ENCODE peak calls at places on chromosomes 2 and 18, in six cellular contexts. One of them, this sample, is unnamed.

GRCh38 chr2:85727798-85728197 is 26.0 kb upstream of the ATOH8 start:
- DNase-seq in neural progenitor cell: no peak
- DNase-seq in GM23248: no peak
- DNase-seq in SK-N-SH: no peak
- DNase-seq in PC-3: no peak
- DNase-seq in HCT116: no peak
- DNase-seq in this sample: no peak

GRCh38 chr2:191569025-191569424 is 108.9 kb upstream of the NABP1 start:
- DNase-seq in neural progenitor cell: peak; percentile 24
- DNase-seq in GM23248: no peak
- DNase-seq in SK-N-SH: no peak
- DNase-seq in PC-3: peak; percentile 33
- DNase-seq in HCT116: no peak
- DNase-seq in this sample: no peak

GRCh38 chr2:102635317-102635716 is 16.0 kb downstream of the SLC9A2 start:
- DNase-seq in neural progenitor cell: no peak
- DNase-seq in GM23248: no peak
- DNase-seq in SK-N-SH: no peak
- DNase-seq in PC-3: no peak
- DNase-seq in HCT116: no peak
- DNase-seq in this sample: no peak

GRCh38 chr18:77111449-77112160 is 21.0 kb downstream of the MBP start:
- DNase-seq in neural progenitor cell: no peak
- DNase-seq in GM23248: no peak
- DNase-seq in SK-N-SH: no peak
- DNase-seq in PC-3: no peak
- DNase-seq in HCT116: no peak
- DNase-seq in this sample: no peak

GRCh38 chr2:30278419-30278818 is 47.1 kb downstream of the LBH start:
- DNase-seq in neural progenitor cell: no peak
- DNase-seq in GM23248: no peak
- DNase-seq in SK-N-SH: no peak
- DNase-seq in PC-3: no peak
- DNase-seq in HCT116: no peak
- DNase-seq in this sample: no peak

GRCh38 chr2:13056259-13056843 is 339.6 kb downstream of the TRIB2 start:
- DNase-seq in neural progenitor cell: peak; percentile 19
- DNase-seq in GM23248: peak; percentile 43
- DNase-seq in SK-N-SH: peak; percentile 41
- DNase-seq in PC-3: peak; percentile 41
- DNase-seq in HCT116: no peak
- DNase-seq in this sample: peak; percentile 24

GRCh38 chr18:61596296-61596695 is 263.1 kb downstream of the CDH20 start:
- DNase-seq in neural progenitor cell: no peak
- DNase-seq in GM23248: peak; percentile 53
- DNase-seq in SK-N-SH: no peak
- DNase-seq in PC-3: no peak
- DNase-seq in HCT116: no peak
- DNase-seq in this sample: no peak

GRCh38 chr2:158182681-158183350 is 81.1 kb downstream of the UPP2 start:
- DNase-seq in neural progenitor cell: no peak
- DNase-seq in GM23248: no peak
- DNase-seq in SK-N-SH: no peak
- DNase-seq in PC-3: no peak
- DNase-seq in HCT116: no peak
- DNase-seq in this sample: no peak

GRCh38 chr2:169086893-169087467 is 17.6 kb downstream of the DHRS9 start:
- DNase-seq in neural progenitor cell: no peak
- DNase-seq in GM23248: no peak
- DNase-seq in SK-N-SH: no peak
- DNase-seq in PC-3: peak; percentile 85
- DNase-seq in HCT116: no peak
- DNase-seq in this sample: no peak

GRCh38 chr2:74587664-74588277 is 33.3 kb downstream of the DOK1 start:
- DNase-seq in neural progenitor cell: peak; percentile 68
- DNase-seq in GM23248: peak; percentile 84
- DNase-seq in SK-N-SH: peak; percentile 76
- DNase-seq in PC-3: peak; percentile 83
- DNase-seq in HCT116: peak; percentile 8
- DNase-seq in this sample: peak; percentile 65

GRCh38 chr2:58651930-58652329 is 410.8 kb upstream of the FANCL start:
- DNase-seq in neural progenitor cell: no peak
- DNase-seq in GM23248: no peak
- DNase-seq in SK-N-SH: no peak
- DNase-seq in PC-3: peak; percentile 20
- DNase-seq in HCT116: no peak
- DNase-seq in this sample: no peak

GRCh38 chr2:193985272-193985671 is 1671.8 kb upstream of the SLC39A10 start:
- DNase-seq in neural progenitor cell: no peak
- DNase-seq in GM23248: no peak
- DNase-seq in SK-N-SH: no peak
- DNase-seq in PC-3: no peak
- DNase-seq in HCT116: no peak
- DNase-seq in this sample: no peak

GRCh38 chr18:59950215-59950944 is 50.6 kb downstream of the PMAIP1 start:
- DNase-seq in neural progenitor cell: no peak
- DNase-seq in GM23248: peak; percentile 42
- DNase-seq in SK-N-SH: no peak
- DNase-seq in PC-3: peak; percentile 10
- DNase-seq in HCT116: no peak
- DNase-seq in this sample: peak; percentile 85

GRCh38 chr18:74397572-74397971 is 59.5 kb downstream of the DIPK1C start:
- DNase-seq in neural progenitor cell: no peak
- DNase-seq in GM23248: no peak
- DNase-seq in SK-N-SH: no peak
- DNase-seq in PC-3: no peak
- DNase-seq in HCT116: no peak
- DNase-seq in this sample: no peak

GRCh38 chr2:56077352-56077915 is 106.4 kb upstream of the CCDC85A start:
- DNase-seq in neural progenitor cell: peak; percentile 56
- DNase-seq in GM23248: peak; percentile 38
- DNase-seq in SK-N-SH: peak; percentile 21
- DNase-seq in PC-3: peak; percentile 68
- DNase-seq in HCT116: peak; percentile 39
- DNase-seq in this sample: peak; percentile 42

GRCh38 chr2:108413731-108414130 is 35.3 kb upstream of the GCC2 start:
- DNase-seq in neural progenitor cell: no peak
- DNase-seq in GM23248: peak; percentile 46
- DNase-seq in SK-N-SH: no peak
- DNase-seq in PC-3: peak; percentile 43
- DNase-seq in HCT116: no peak
- DNase-seq in this sample: no peak

GRCh38 chr2:242041816-242042215 is 172.3 kb downstream of the RTP5 start:
- DNase-seq in neural progenitor cell: no peak
- DNase-seq in GM23248: no peak
- DNase-seq in SK-N-SH: no peak
- DNase-seq in PC-3: no peak
- DNase-seq in HCT116: no peak
- DNase-seq in this sample: no peak

GRCh38 chr2:89767581-89768435 is 1076.3 kb downstream of the RPIA start:
- DNase-seq in neural progenitor cell: no peak
- DNase-seq in GM23248: no peak
- DNase-seq in SK-N-SH: peak; percentile 8
- DNase-seq in PC-3: no peak
- DNase-seq in HCT116: no peak
- DNase-seq in this sample: no peak

GRCh38 chr2:241924069-241924908 is 54.8 kb downstream of the RTP5 start:
- DNase-seq in neural progenitor cell: no peak
- DNase-seq in GM23248: no peak
- DNase-seq in SK-N-SH: no peak
- DNase-seq in PC-3: no peak
- DNase-seq in HCT116: no peak
- DNase-seq in this sample: no peak

GRCh38 chr2:2234398-2234797 is 96.7 kb downstream of the MYT1L start:
- DNase-seq in neural progenitor cell: peak; percentile 15
- DNase-seq in GM23248: no peak
- DNase-seq in SK-N-SH: no peak
- DNase-seq in PC-3: no peak
- DNase-seq in HCT116: no peak
- DNase-seq in this sample: no peak

GRCh38 chr2:145753966-145754365 is 1234.0 kb upstream of the ZEB2 start:
- DNase-seq in neural progenitor cell: no peak
- DNase-seq in GM23248: no peak
- DNase-seq in SK-N-SH: no peak
- DNase-seq in PC-3: no peak
- DNase-seq in HCT116: no peak
- DNase-seq in this sample: peak; percentile 55

GRCh38 chr2:27379840-27380625 is 501 bp downstream of the ZNF513 start:
- DNase-seq in neural progenitor cell: no peak
- DNase-seq in GM23248: peak; percentile 54
- DNase-seq in SK-N-SH: peak; percentile 47
- DNase-seq in PC-3: peak; percentile 38
- DNase-seq in HCT116: no peak
- DNase-seq in this sample: peak; percentile 9

GRCh38 chr18:10336749-10337148 is 117.7 kb upstream of the APCDD1 start:
- DNase-seq in neural progenitor cell: no peak
- DNase-seq in GM23248: peak; percentile 16
- DNase-seq in SK-N-SH: no peak
- DNase-seq in PC-3: no peak
- DNase-seq in HCT116: no peak
- DNase-seq in this sample: no peak

GRCh38 chr2:62858231-62858832 is 152.8 kb downstream of the EHBP1 start:
- DNase-seq in neural progenitor cell: no peak
- DNase-seq in GM23248: no peak
- DNase-seq in SK-N-SH: no peak
- DNase-seq in PC-3: no peak
- DNase-seq in HCT116: no peak
- DNase-seq in this sample: no peak

DNA sequence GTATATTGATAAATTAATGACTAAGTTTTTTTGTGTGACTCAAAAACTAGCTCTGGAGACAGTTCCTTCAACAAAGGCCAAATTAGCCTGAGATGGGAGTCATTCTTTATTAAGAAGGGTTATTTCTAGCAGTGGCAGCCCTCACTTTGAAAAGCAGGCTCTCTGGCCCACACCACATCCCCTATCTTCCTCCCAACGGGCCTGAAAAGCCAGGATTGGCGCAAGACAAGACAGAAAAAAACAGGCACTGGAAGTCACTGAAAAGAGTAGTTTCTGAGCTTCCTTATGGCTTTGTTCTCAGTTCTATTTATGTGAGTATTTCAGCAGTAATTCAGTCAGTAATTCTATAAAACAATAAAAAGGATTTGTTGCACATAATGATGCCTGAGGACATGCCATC is 149.0 kb downstream of the LAMA3 start:
- DNase-seq in neural progenitor cell: no peak
- DNase-seq in GM23248: peak; percentile 36
- DNase-seq in SK-N-SH: no peak
- DNase-seq in PC-3: no peak
- DNase-seq in HCT116: no peak
- DNase-seq in this sample: no peak
- H3K27ac ChIP-seq in neural progenitor cell: no peak overlapping the region
- H3K27ac ChIP-seq in GM23248: peak overlapping the region; percentile 90
- H3K27ac ChIP-seq in SK-N-SH: peak overlapping the region; percentile 6
- H3K27ac ChIP-seq in PC-3: peak overlapping the region; percentile 45
- H3K27ac ChIP-seq in HCT116: no peak overlapping the region
- H3K27ac ChIP-seq in this sample: no peak overlapping the region

GRCh38 chr18:3623769-3624545 is 174.0 kb downstream of the TGIF1 start:
- DNase-seq in neural progenitor cell: peak; percentile 93
- DNase-seq in GM23248: peak; percentile 98
- DNase-seq in SK-N-SH: peak; percentile 70
- DNase-seq in PC-3: peak; percentile 98
- DNase-seq in HCT116: peak; percentile 96
- DNase-seq in this sample: no peak
- H3K9ac ChIP-seq in neural progenitor cell: no peak overlapping the region
- H3K9ac ChIP-seq in GM23248: peak overlapping the region; percentile 96
- H3K9ac ChIP-seq in SK-N-SH: peak overlapping the region; percentile 99
- H3K9ac ChIP-seq in PC-3: peak overlapping the region; percentile 93
- H3K9ac ChIP-seq in HCT116: peak overlapping the region; percentile 83
- H3K9ac ChIP-seq in this sample: no peak overlapping the region

GRCh38 chr18:3321133-3321812 is 59.3 kb downstream of the MYL12B start:
- DNase-seq in neural progenitor cell: no peak
- DNase-seq in GM23248: peak; percentile 90
- DNase-seq in SK-N-SH: peak; percentile 47
- DNase-seq in PC-3: peak; percentile 97
- DNase-seq in HCT116: no peak
- DNase-seq in this sample: no peak
- TF ChIP-seq EZH2phosphoT487 in neural progenitor cell: no peak
- TF ChIP-seq EZH2phosphoT487 in GM23248: no peak
- TF ChIP-seq EZH2phosphoT487 in SK-N-SH: no peak
- TF ChIP-seq EZH2phosphoT487 in PC-3: no peak
- TF ChIP-seq EZH2phosphoT487 in HCT116: no peak
- TF ChIP-seq EZH2phosphoT487 in this sample: no peak

GRCh38 chr2:113079123-113079522 is 11.4 kb downstream of the IL1F10 start:
- DNase-seq in neural progenitor cell: no peak
- DNase-seq in GM23248: no peak
- DNase-seq in SK-N-SH: no peak
- DNase-seq in PC-3: peak; percentile 86
- DNase-seq in HCT116: no peak
- DNase-seq in this sample: no peak
- H3K27ac ChIP-seq in neural progenitor cell: no peak overlapping the region
- H3K27ac ChIP-seq in GM23248: no peak overlapping the region
- H3K27ac ChIP-seq in SK-N-SH: no peak overlapping the region
- H3K27ac ChIP-seq in PC-3: peak overlapping the region; percentile 99
- H3K27ac ChIP-seq in HCT116: no peak overlapping the region
- H3K27ac ChIP-seq in this sample: no peak overlapping the region

GRCh38 chr18:35490894-35491688 is 6.7 kb downstream of the INO80C start:
- DNase-seq in neural progenitor cell: peak; percentile 17
- DNase-seq in GM23248: no peak
- DNase-seq in SK-N-SH: no peak
- DNase-seq in PC-3: no peak
- DNase-seq in HCT116: no peak
- DNase-seq in this sample: no peak
- H3K9ac ChIP-seq in neural progenitor cell: no peak overlapping the region
- H3K9ac ChIP-seq in GM23248: no peak overlapping the region
- H3K9ac ChIP-seq in SK-N-SH: no peak overlapping the region
- H3K9ac ChIP-seq in PC-3: no peak overlapping the region
- H3K9ac ChIP-seq in HCT116: no peak overlapping the region
- H3K9ac ChIP-seq in this sample: no peak overlapping the region

GRCh38 chr18:13435596-13436333 is 217.2 kb downstream of the LDLRAD4 start:
- DNase-seq in neural progenitor cell: no peak
- DNase-seq in GM23248: peak; percentile 87
- DNase-seq in SK-N-SH: no peak
- DNase-seq in PC-3: peak; percentile 65
- DNase-seq in HCT116: no peak
- DNase-seq in this sample: no peak
- TF ChIP-seq EZH2phosphoT487 in neural progenitor cell: no peak
- TF ChIP-seq EZH2phosphoT487 in GM23248: no peak
- TF ChIP-seq EZH2phosphoT487 in SK-N-SH: no peak
- TF ChIP-seq EZH2phosphoT487 in PC-3: no peak
- TF ChIP-seq EZH2phosphoT487 in HCT116: no peak
- TF ChIP-seq EZH2phosphoT487 in this sample: no peak

GRCh38 chr2:231223001-231223375 is 24.6 kb downstream of the ARMC9 start:
- DNase-seq in neural progenitor cell: no peak
- DNase-seq in GM23248: no peak
- DNase-seq in SK-N-SH: no peak
- DNase-seq in PC-3: no peak
- DNase-seq in HCT116: no peak
- DNase-seq in this sample: no peak
- H3K27ac ChIP-seq in neural progenitor cell: no peak overlapping the region
- H3K27ac ChIP-seq in GM23248: peak overlapping the region; percentile 20
- H3K27ac ChIP-seq in SK-N-SH: no peak overlapping the region
- H3K27ac ChIP-seq in PC-3: no peak overlapping the region
- H3K27ac ChIP-seq in HCT116: no peak overlapping the region
- H3K27ac ChIP-seq in this sample: peak overlapping the region; percentile 88

DNA sequence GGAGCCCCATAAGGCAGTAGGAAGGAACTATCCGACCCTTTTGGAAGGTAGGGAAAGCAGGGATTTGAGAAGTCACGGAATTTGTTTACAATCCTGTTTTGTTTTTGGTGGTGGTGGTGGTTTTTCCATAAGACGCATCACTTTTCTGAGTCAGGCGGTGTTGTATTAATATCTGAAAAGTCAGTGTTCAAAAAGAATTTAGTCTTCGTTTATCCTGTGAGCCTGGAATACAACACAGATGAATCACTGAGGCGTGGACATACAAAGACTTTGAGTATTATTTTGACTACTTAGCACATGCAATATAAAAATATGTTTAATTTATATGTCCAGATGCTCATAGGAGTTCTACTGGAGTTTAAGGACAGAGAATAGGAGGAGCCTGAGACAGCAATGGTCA is 780 bp downstream of the ZNF892 start:
- DNase-seq in neural progenitor cell: no peak
- DNase-seq in GM23248: peak; percentile 43
- DNase-seq in SK-N-SH: no peak
- DNase-seq in PC-3: no peak
- DNase-seq in HCT116: no peak
- DNase-seq in this sample: no peak
- H3K9ac ChIP-seq in neural progenitor cell: no peak overlapping the region
- H3K9ac ChIP-seq in GM23248: peak overlapping the region; percentile 80
- H3K9ac ChIP-seq in SK-N-SH: no peak overlapping the region
- H3K9ac ChIP-seq in PC-3: no peak overlapping the region
- H3K9ac ChIP-seq in HCT116: no peak overlapping the region
- H3K9ac ChIP-seq in this sample: no peak overlapping the region

This sample was measured in MM.1S.